ENCODE peak calls at places on chromosomes 3 and 15, in seven cellular contexts. W is Caco-2, S is body of pancreas, K is cardiac muscle cell, U is lower lobe of right lung, D is heart left ventricle, Q is K562. X is an unnamed sample.

GRCh38 chr15:96293446-96293845 is 37.1 kb upstream of the NR2F2 start:
- DNase-seq in Q (no peak), K (no peak), D (no peak), U (no peak), W (no peak), S (no peak), X (no peak)

GRCh38 chr15:42427429-42428223 is 63.3 kb downstream of the ZNF106 start:
- DNase-seq in U (no peak), D (no peak), Q (no peak), K (no peak), W (no peak), S (no peak), X (no peak)

GRCh38 chr15:31459011-31459748 is 132.5 kb downstream of the KLF13 start:
- DNase-seq in K (no peak), S (no peak), W (no peak), Q (no peak), D (no peak), U (no peak), X (no peak)

GRCh38 chr3:111333642-111334041 is 208.4 kb upstream of the CD96 start:
- DNase-seq in W (no peak), D (no peak), K (no peak), S (no peak), Q (no peak), U (no peak), X (no peak)

GRCh38 chr3:123110238-123110952 is 43.6 kb downstream of the PDIA5 start:
- DNase-seq in K (no peak), D (no peak), W (no peak), U (no peak), Q (no peak), S (no peak), X (no peak)

GRCh38 chr3:185361920-185362319 is 1.0 kb upstream of the MAP3K13 start:
- DNase-seq in U (no peak), Q (no peak), K (no peak), D (no peak), W (no peak), S (no peak), X (no peak)

GRCh38 chr3:154954750-154955149 is 125.4 kb upstream of the MME start:
- DNase-seq in W (no peak), S (no peak), Q (peak; percentile 22), U (no peak), K (peak; percentile 15), D (no peak), X (no peak)

GRCh38 chr15:58440181-58440910 is 8.6 kb downstream of the LIPC start:
- DNase-seq in W (no peak), D (peak; percentile 65), U (no peak), S (peak; percentile 60), K (no peak), Q (no peak), X (no peak)

GRCh38 chr3:197224034-197224444 is 74.4 kb downstream of the DLG1 start:
- DNase-seq in W (peak; percentile 47), K (peak; percentile 69), D (no peak), U (no peak), S (no peak), Q (peak; percentile 60), X (no peak)

GRCh38 chr3:105431171-105431570 is 64.5 kb downstream of the ALCAM start:
- DNase-seq in W (no peak), S (no peak), Q (no peak), U (no peak), D (no peak), K (no peak), X (no peak)

GRCh38 chr15:57500979-57501576 is 90.6 kb upstream of the MYZAP start:
- DNase-seq in W (no peak), Q (no peak), D (no peak), U (no peak), S (peak; percentile 44), K (no peak), X (no peak)

GRCh38 chr15:33242669-33243191 is 48.2 kb upstream of the FMN1 start:
- DNase-seq in Q (peak; percentile 17), U (no peak), K (peak; percentile 37), D (no peak), W (no peak), S (no peak), X (no peak)

GRCh38 chr15:64686130-64686735 is 89.2 kb downstream of the RBPMS2 start:
- DNase-seq in Q (peak; percentile 34), D (no peak), K (peak; percentile 76), W (peak; percentile 56), S (peak; percentile 17), U (no peak), X (no peak)

GRCh38 chr15:76235186-76235826 is 76.0 kb downstream of the ETFA start:
- DNase-seq in Q (peak; percentile 14), K (peak; percentile 45), S (no peak), U (no peak), D (no peak), W (peak; percentile 42), X (no peak)

GRCh38 chr3:69718832-69719231 is 20.4 kb upstream of the MITF start:
- DNase-seq in Q (peak; percentile 20), D (no peak), W (no peak), K (no peak), U (no peak), S (no peak), X (no peak)

GRCh38 chr3:62822905-62823304 is 52.3 kb downstream of the CADPS start:
- DNase-seq in Q (no peak), U (no peak), K (no peak), W (no peak), S (no peak), D (no peak), X (no peak)

GRCh38 chr3:106720510-106720909 is 656.7 kb upstream of the CCDC54 start:
- DNase-seq in Q (no peak), S (no peak), U (no peak), K (no peak), D (no peak), W (no peak), X (no peak)

GRCh38 chr3:125582707-125583106 is 12.6 kb downstream of the OSBPL11 start:
- DNase-seq in D (no peak), U (no peak), W (peak; percentile 11), Q (no peak), K (no peak), S (no peak), X (no peak)

GRCh38 chr3:156812521-156813335 is 13.4 kb upstream of the LEKR1 start:
- DNase-seq in K (no peak), D (no peak), W (peak; percentile 64), S (peak; percentile 58), Q (peak; percentile 43), U (no peak), X (no peak)

GRCh38 chr3:149581248-149581647 is 76.6 kb downstream of the WWTR1 start:
- DNase-seq in Q (no peak), W (no peak), U (no peak), S (no peak), D (no peak), K (no peak), X (no peak)

GRCh38 chr3:149579838-149580542 is 77.8 kb downstream of the WWTR1 start:
- DNase-seq in Q (no peak), W (no peak), K (no peak), U (no peak), D (no peak), S (no peak), X (no peak)

GRCh38 chr3:149584236-149584635 is 73.6 kb downstream of the WWTR1 start:
- DNase-seq in S (no peak), K (no peak), W (no peak), D (no peak), U (no peak), Q (no peak), X (no peak)

GRCh38 chr3:149581681-149582349 is 76.0 kb downstream of the WWTR1 start:
- DNase-seq in Q (no peak), D (peak; percentile 64), K (peak; percentile 25), S (peak; percentile 27), W (no peak), U (no peak), X (no peak)

DNA sequence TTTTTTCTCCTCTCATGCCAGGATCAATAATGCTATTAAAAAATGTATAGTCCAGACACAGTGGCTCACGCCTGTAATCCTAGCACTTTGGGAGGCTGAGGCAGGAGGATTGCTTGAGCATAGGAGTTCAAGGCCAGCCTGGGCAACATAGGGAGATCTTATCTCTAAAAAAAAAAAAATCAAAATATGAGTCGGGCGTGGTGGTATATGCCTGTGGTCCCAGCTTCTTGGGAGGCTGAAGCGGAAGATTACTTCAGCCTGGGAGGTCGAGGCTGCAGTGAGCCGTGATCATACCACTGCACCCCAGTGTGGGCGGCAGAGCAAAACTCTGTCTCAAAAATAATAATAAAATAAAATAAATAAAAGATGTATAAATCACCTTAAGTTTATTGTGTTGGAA is 75.4 kb downstream of the WWTR1 start:
- DNase-seq in U (no peak), D (no peak), K (no peak), S (no peak), Q (no peak), W (no peak), X (no peak)
- H3K4me1 ChIP-seq in U (peaks cover 59% of the 10 kb centered on the region), D (peaks cover 71% of the 10 kb centered on the region), K (peaks cover 40% of the 10 kb centered on the region), S (peaks cover 31% of the 10 kb centered on the region), Q (no peaks in the 10 kb centered on the region), W (no peaks in the 10 kb centered on the region), X (peaks cover 13% of the 10 kb centered on the region)

DNA sequence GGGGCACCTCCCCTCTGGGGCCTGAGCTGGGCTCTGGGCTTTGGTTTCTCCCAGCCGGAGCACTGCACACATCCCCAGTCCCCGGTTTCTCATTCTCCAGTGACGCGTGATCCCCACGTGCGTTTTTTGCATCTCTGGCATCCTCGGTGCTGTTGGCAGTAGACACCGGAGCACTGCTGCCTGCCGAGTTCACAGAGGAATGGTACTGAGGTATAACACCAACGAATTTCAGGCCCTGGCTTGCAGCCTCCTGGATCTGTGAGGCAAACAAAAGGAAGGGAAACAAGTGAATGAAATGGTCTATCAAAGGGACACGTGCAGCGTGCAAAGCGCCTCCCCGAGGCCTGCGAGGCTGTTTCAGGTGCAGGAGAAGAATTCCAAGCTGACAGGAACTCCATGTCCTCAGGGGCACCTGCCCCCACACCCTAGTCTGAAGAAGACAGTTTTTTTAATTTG is 112.9 kb downstream of the OXNAD1 start:
- DNase-seq in S (no peak), K (no peak), Q (no peak), W (no peak), U (no peak), D (no peak), X (peak; percentile 60)
- TF ChIP-seq CTCF in S (no peak), K (no peak), Q (peak; percentile 38), W (no peak), U (no peak), D (no peak), X (no peak)

GRCh38 chr15:70319466-70319865 is 221.7 kb upstream of the TLE3 start:
- DNase-seq in S (no peak), Q (no peak), K (no peak), D (no peak), U (no peak), W (no peak), X (no peak)
- H3K4me3 ChIP-seq in S (no peak overlapping the region), Q (no peak overlapping the region), K (no peak overlapping the region), D (no peak overlapping the region), U (no peak overlapping the region), W (no peak overlapping the region), X (no peak overlapping the region)

DNA sequence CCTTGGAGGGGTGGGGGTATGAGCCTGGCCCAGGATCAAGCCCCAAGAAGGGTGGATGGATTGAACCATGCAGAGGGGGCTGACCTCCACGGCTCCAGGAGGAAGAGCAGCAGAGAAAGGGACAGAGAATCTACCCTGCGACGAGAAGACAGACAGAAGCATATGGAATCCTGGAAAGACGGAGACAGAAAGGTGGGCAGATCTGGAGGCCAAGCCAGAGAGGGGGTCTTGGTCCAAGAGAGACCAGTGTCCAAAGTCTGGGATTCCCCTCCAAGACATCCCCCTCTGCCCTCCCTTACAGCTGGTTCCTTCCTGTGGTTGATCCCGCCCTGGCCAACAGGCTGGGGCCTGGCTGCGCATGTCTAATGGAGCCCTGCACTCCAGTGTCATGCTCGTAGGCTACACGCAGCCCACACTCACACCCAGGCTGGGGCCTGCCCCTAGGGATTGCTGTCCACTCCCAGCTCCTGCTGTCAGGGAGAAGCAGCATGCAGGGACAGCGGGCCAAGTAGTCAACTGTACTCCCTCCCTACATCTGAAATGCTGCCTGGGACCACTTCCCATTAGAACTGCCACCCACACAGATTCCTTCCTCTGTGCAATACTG is 16.3 kb downstream of the ALS2CL start:
- DNase-seq in S (peak; percentile 40), D (peak; percentile 80), Q (peak; percentile 39), K (no peak), U (no peak), W (no peak), X (peak; percentile 93)
- H3K4me1 ChIP-seq in S (no peaks in the 10 kb centered on the region), D (peaks cover 21% of the 10 kb centered on the region), Q (peaks cover 6% of the 10 kb centered on the region), K (no peaks in the 10 kb centered on the region), U (no peaks in the 10 kb centered on the region), W (no peaks in the 10 kb centered on the region), X (no peaks in the 10 kb centered on the region)

X was measured in kidney.